ENCODE peak calls at places on chromosomes 2 and 18, in five cellular contexts. R is left cardiac atrium, P is mesenteric fat pad, L is PC-9, M is Calu3. A is an unnamed sample.

GRCh38 chr2:99337931-99338580 is 867 bp downstream of the EIF5B start:
- DNase-seq in L (no peak), P (no peak), M (no peak), R (no peak), A (no peak)

GRCh38 chr2:187528042-187528441 is 26.2 kb downstream of the TFPI start:
- DNase-seq in P (no peak), M (no peak), R (no peak), L (no peak), A (no peak)

GRCh38 chr2:168499500-168499899 is 43.4 kb downstream of the CERS6 start:
- DNase-seq in R (no peak), L (no peak), M (no peak), P (no peak), A (no peak)

GRCh38 chr2:6791682-6792081 is 74.0 kb downstream of the CMPK2 start:
- DNase-seq in R (no peak), M (no peak), P (no peak), L (no peak), A (no peak)

GRCh38 chr2:31049264-31049663 is 89.0 kb downstream of the GALNT14 start:
- DNase-seq in M (no peak), L (no peak), R (no peak), P (no peak), A (peak)

GRCh38 chr18:42141439-42141838 is 186.4 kb downstream of the PIK3C3 start:
- DNase-seq in M (no peak), L (no peak), R (no peak), P (no peak), A (no peak)

GRCh38 chr18:21196426-21196825 is 45.6 kb upstream of the GREB1L start:
- DNase-seq in R (no peak), M (no peak), P (no peak), L (no peak), A (no peak)

GRCh38 chr2:204452464-204453023 is 92.7 kb upstream of the PARD3B start:
- DNase-seq in P (no peak), M (peak), L (peak), R (peak), A (no peak)

GRCh38 chr2:241376808-241377207 is 20.7 kb downstream of the FARP2 start:
- DNase-seq in R (no peak), L (no peak), M (no peak), P (no peak), A (no peak)

A was measured in ascending aorta.